ENCODE peak calls at places on chromosome 18, in nine cellular contexts. R is thoracic aorta, Y is lower lobe of right lung, G is tibial nerve, F is astrocyte, B is prostate gland, K is fibroblast of pulmonary artery, Q is SK-N-SH, Z is neuronal stem cell. W is an unnamed sample.

GRCh38 chr18:13292736-13293135 is 74.2 kb downstream of the LDLRAD4 start:
- DNase-seq in K (no peak), F (no peak), Y (no peak), G (no peak), R (no peak), Z (no peak), Q (no peak), B (no peak), W (no peak)

GRCh38 chr18:78069784-78070664 is 820.4 kb downstream of the GALR1 start:
- DNase-seq in R (no peak), K (no peak), B (peak; percentile 69), Y (no peak), Z (no peak), G (peak; percentile 66), Q (no peak), F (no peak), W (no peak)

GRCh38 chr18:29841631-29842030 is 1200.9 kb downstream of the DSC3 start:
- DNase-seq in B (no peak), Z (no peak), R (no peak), Y (no peak), Q (no peak), K (no peak), G (no peak), F (no peak), W (no peak)

GRCh38 chr18:23316986-23317385 is 136.1 kb upstream of the RIOK3 start:
- DNase-seq in B (no peak), K (no peak), Q (no peak), Y (no peak), G (no peak), F (no peak), Z (no peak), R (no peak), W (no peak)

GRCh38 chr18:10878703-10879102 is 270.7 kb downstream of the PIEZO2 start:
- DNase-seq in B (no peak), Q (no peak), F (no peak), K (no peak), R (no peak), Z (no peak), Y (no peak), G (no peak), W (no peak)

GRCh38 chr18:79951545-79952456 is at the start of gene SLC66A2:
- DNase-seq in Y (peak; percentile 95), F (peak; percentile 59), B (peak; percentile 88), Q (peak; percentile 97), G (peak; percentile 88), Z (peak; percentile 81), K (peak; percentile 87), R (peak; percentile 49), W (peak; percentile 36)

GRCh38 chr18:66993492-66993891 is 389.6 kb upstream of the CDH19 start:
- DNase-seq in F (peak; percentile 1), G (no peak), B (no peak), Y (no peak), Z (no peak), K (no peak), R (no peak), Q (no peak), W (no peak)

GRCh38 chr18:46067431-46068007 is 4.5 kb downstream of the PSTPIP2 start:
- DNase-seq in K (peak; percentile 43), G (no peak), Q (no peak), R (no peak), F (no peak), Y (no peak), B (peak; percentile 48), Z (no peak), W (peak; percentile 57)

GRCh38 chr18:42048150-42048549 is 93.1 kb downstream of the PIK3C3 start:
- DNase-seq in Y (no peak), F (peak; percentile 81), B (no peak), R (no peak), Q (no peak), G (no peak), Z (no peak), K (peak; percentile 87), W (peak; percentile 59)

GRCh38 chr18:36655074-36655473 is 173.7 kb downstream of the TPGS2 start:
- DNase-seq in Z (no peak), R (no peak), K (no peak), F (peak; percentile 36), G (no peak), Y (no peak), Q (no peak), B (no peak), W (no peak)

GRCh38 chr18:42861259-42861658 is 254.2 kb downstream of the RIT2 start:
- DNase-seq in Q (no peak), Y (no peak), F (no peak), K (no peak), B (no peak), Z (no peak), G (no peak), R (no peak), W (no peak)

GRCh38 chr18:32373995-32374394 is 96.7 kb downstream of the GAREM1 start:
- DNase-seq in B (no peak), K (peak; percentile 64), R (no peak), Q (no peak), G (no peak), Z (no peak), Y (no peak), F (peak; percentile 47), W (no peak)

GRCh38 chr18:13284330-13285027 is 65.9 kb downstream of the LDLRAD4 start:
- DNase-seq in G (no peak), Q (no peak), Y (no peak), R (no peak), Z (no peak), F (no peak), B (no peak), K (no peak), W (no peak)

DNA sequence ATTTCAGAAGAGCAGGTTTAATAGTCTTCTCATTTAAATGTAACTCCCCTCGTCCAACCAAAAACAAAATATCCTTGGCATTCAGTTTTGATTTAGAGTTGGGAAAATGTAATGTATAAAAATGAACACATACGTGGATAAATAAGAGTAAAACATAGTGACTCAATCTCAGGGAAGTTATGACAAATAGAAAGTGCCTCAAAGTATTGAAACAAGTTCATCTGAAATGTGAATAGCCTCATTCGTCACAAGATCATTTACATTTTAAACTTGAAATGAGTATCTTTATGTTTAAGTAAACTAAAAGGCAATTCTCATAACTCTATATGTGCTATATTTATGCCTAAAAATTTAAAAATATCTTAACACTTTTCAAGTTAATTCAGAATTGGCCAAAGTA is 122.2 kb upstream of the SMAD7 start:
- DNase-seq in Z (no peak), Q (no peak), B (no peak), F (no peak), Y (no peak), R (no peak), G (no peak), K (peak; percentile 16), W (no peak)
- H3K4me3 ChIP-seq in Z (no peak overlapping the region), Q (no peak overlapping the region), B (no peak overlapping the region), F (no peak overlapping the region), Y (no peak overlapping the region), R (peak overlapping the region; percentile 57), G (no peak overlapping the region), K (peak overlapping the region; percentile 21), W (no peak overlapping the region)

GRCh38 chr18:58909521-58909920 is 44.8 kb downstream of the ZNF532 start:
- DNase-seq in F (no peak), Q (no peak), G (no peak), R (no peak), Y (no peak), Z (no peak), K (no peak), B (no peak), W (no peak)

GRCh38 chr18:58915006-58915799 is 50.5 kb downstream of the ZNF532 start:
- DNase-seq in Z (no peak), G (no peak), R (no peak), Q (no peak), K (no peak), F (peak; percentile 73), Y (no peak), B (no peak), W (no peak)

GRCh38 chr18:58911241-58911640 is 46.6 kb downstream of the ZNF532 start:
- DNase-seq in Z (no peak), R (no peak), K (no peak), F (no peak), Y (no peak), B (no peak), Q (no peak), G (no peak), W (no peak)

GRCh38 chr18:58908006-58908405 is 43.3 kb downstream of the ZNF532 start:
- DNase-seq in F (no peak), B (no peak), K (no peak), R (no peak), G (no peak), Z (no peak), Q (no peak), Y (no peak), W (no peak)

GRCh38 chr18:58911766-58912165 is 47.1 kb downstream of the ZNF532 start:
- DNase-seq in B (no peak), G (peak; percentile 30), K (peak; percentile 38), R (no peak), Z (no peak), Y (no peak), Q (no peak), F (no peak), W (no peak)
- H3K4me3 ChIP-seq in B (no peak overlapping the region), G (no peak overlapping the region), K (no peak overlapping the region), R (peak overlapping the region; percentile 41), Z (no peak overlapping the region), Y (no peak overlapping the region), Q (no peak overlapping the region), F (no peak overlapping the region), W (no peak overlapping the region)

GRCh38 chr18:21826196-21826595 is 85.6 kb downstream of the MIB1 start:
- DNase-seq in G (no peak), F (peak; percentile 88), Z (no peak), B (no peak), R (no peak), K (peak; percentile 71), Y (no peak), Q (no peak), W (no peak)
- H3K4me3 ChIP-seq in G (no peak overlapping the region), F (no peak overlapping the region), Z (no peak overlapping the region), B (no peak overlapping the region), R (peak overlapping the region; percentile 28), K (no peak overlapping the region), Y (no peak overlapping the region), Q (no peak overlapping the region), W (no peak overlapping the region)

DNA sequence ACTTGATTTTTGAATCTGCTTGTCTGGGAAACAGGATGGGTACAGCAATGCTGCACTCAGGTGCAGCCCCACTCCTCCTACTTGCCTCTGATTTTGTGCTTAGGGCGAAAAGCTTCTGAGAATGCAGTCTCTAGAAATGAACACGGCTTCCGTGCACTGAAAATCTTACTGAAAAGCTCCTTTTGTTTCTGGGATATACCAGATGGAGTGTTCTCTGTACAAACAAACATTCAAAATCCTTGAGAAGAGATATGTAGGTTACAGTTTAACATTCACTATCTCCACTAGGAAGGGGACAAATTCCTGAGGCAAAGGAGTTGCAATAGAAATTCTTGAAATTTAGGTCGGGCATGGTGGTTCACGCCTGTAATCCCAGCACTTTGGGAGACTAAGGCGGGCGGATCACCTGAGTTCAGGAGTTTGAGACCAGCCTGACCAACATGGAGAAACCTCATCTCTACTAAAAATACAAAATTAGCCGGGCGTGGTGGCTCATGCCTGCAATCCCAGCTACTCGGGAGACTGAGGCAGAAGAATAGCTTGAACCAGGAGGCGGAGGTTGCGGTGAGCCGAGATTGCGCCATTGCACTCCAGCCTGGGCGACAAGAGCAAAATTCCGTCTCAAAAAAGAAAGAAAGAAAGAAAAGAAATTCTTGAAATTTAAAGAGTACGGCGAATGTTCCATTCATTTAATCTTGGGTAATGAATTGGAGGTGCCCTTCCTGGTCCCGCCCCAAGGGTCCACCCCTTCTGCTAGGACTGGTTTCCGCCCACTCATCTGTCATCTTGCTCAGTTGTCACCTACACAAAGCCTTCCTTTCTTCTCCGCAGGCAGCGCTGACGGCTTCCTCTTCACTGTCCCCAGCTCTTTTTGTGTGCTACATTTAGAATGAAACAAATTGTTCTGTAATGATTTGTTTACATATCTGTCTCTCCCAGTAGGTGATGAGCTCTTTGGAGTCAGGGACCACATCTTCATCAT is 92.4 kb downstream of the SOCS6 start:
- DNase-seq in Y (no peak), Q (no peak), Z (peak; percentile 50), G (no peak), F (peak; percentile 67), R (no peak), K (no peak), B (peak; percentile 36), W (no peak)
- H3K4me3 ChIP-seq in Y (no peak overlapping the region), Q (no peak overlapping the region), Z (no peak overlapping the region), G (no peak overlapping the region), F (no peak overlapping the region), R (no peak overlapping the region), K (no peak overlapping the region), B (no peak overlapping the region), W (no peak overlapping the region)

W was measured in HFF-Myc.